ENCODE peak calls at places on chromosomes 2 and 18, in nine cellular contexts. G is spleen; Z is K562; R is activated naive CD8-positive, alpha-beta T cell treated with anti-CD3 and anti-CD28 coated beads, Interleukin-2, amount 50 U/mL, for 24 hours; O is Panc1; C is nephron progenitor cell; M is epithelial cell of esophagus; X is ureter; E is NAMALWA. I is an unnamed sample.

GRCh38 chr18:40473221-40473620 is 1481.8 kb upstream of the PIK3C3 start:
- DNase-seq in G (no peak), Z (no peak), R (no peak), O (no peak), C (no peak), M (no peak), X (no peak), E (no peak), I (no peak)

GRCh38 chr2:177295479-177295878 is 31.0 kb upstream of the NFE2L2 start:
- DNase-seq in G (no peak), Z (no peak), R (no peak), O (no peak), C (no peak), M (no peak), X (no peak), E (no peak), I (no peak)

GRCh38 chr2:109474319-109474825 is 139.4 kb downstream of the SEPTIN10 start:
- DNase-seq in G (peak; percentile 58), Z (no peak), R (no peak), O (no peak), C (no peak), M (no peak), X (no peak), E (no peak), I (no peak)

GRCh38 chr2:181077128-181077709 is 96.8 kb downstream of the UBE2E3 start:
- DNase-seq in G (no peak), Z (peak; percentile 37), R (no peak), O (peak; percentile 22), C (peak; percentile 4), M (peak; percentile 62), X (no peak), E (peak; percentile 86), I (peak; percentile 74)

GRCh38 chr2:20434588-20435294 is 12.1 kb upstream of the RHOB start:
- DNase-seq in G (no peak), Z (no peak), R (no peak), O (no peak), C (no peak), M (peak; percentile 23), X (no peak), E (no peak), I (no peak)

GRCh38 chr2:180890781-180891180 is 89.6 kb upstream of the UBE2E3 start:
- DNase-seq in G (no peak), Z (no peak), R (no peak), O (no peak), C (no peak), M (no peak), X (no peak), E (no peak), I (peak; percentile 13)

GRCh38 chr2:234788841-234789240 is 163.0 kb upstream of the SH3BP4 start:
- DNase-seq in G (no peak), Z (no peak), R (no peak), O (no peak), C (no peak), M (no peak), X (no peak), E (no peak), I (no peak)

GRCh38 chr18:79900610-79901570 is 50.6 kb downstream of the SLC66A2 start:
- DNase-seq in G (peak; percentile 61), Z (no peak), R (no peak), O (no peak), C (no peak), M (no peak), X (no peak), E (no peak), I (no peak)

GRCh38 chr2:9388102-9388735 is 35.1 kb downstream of the ITGB1BP1 start:
- DNase-seq in G (peak; percentile 45), Z (no peak), R (no peak), O (no peak), C (no peak), M (no peak), X (no peak), E (no peak), I (no peak)

GRCh38 chr2:108492364-108492763 is 41.9 kb upstream of the LIMS1 start:
- DNase-seq in G (no peak), Z (no peak), R (no peak), O (no peak), C (no peak), M (peak; percentile 95), X (no peak), E (no peak), I (peak; percentile 37)

GRCh38 chr18:54805571-54806334 is 22.5 kb upstream of the RAB27B start:
- DNase-seq in G (no peak), Z (peak; percentile 5), R (no peak), O (no peak), C (no peak), M (peak; percentile 46), X (no peak), E (no peak), I (peak; percentile 81)

GRCh38 chr2:168192839-168193616 is 54.4 kb downstream of the STK39 start:
- DNase-seq in G (no peak), Z (no peak), R (peak; percentile 28), O (no peak), C (no peak), M (peak; percentile 23), X (peak; percentile 58), E (peak; percentile 42), I (peak; percentile 42)

GRCh38 chr18:28793911-28794310 is 617.0 kb upstream of the CDH2 start:
- DNase-seq in G (no peak), Z (no peak), R (no peak), O (no peak), C (no peak), M (peak; percentile 44), X (no peak), E (no peak), I (peak; percentile 26)

GRCh38 chr18:61702007-61702406 is 190.8 kb downstream of the RNF152 start:
- DNase-seq in G (no peak), Z (no peak), R (no peak), O (no peak), C (no peak), M (peak; percentile 73), X (no peak), E (no peak), I (peak; percentile 5)

GRCh38 chr2:85215074-85216050 is 82.2 kb downstream of the TCF7L1 start:
- DNase-seq in G (no peak), Z (no peak), R (no peak), O (no peak), C (peak; percentile 69), M (no peak), X (no peak), E (no peak), I (no peak)

GRCh38 chr18:13266208-13267100 is 47.9 kb downstream of the LDLRAD4 start:
- DNase-seq in G (peak; percentile 66), Z (no peak), R (peak; percentile 48), O (no peak), C (no peak), M (no peak), X (peak; percentile 43), E (no peak), I (no peak)

GRCh38 chr2:135186054-135186453 is 134.0 kb downstream of the RAB3GAP1 start:
- DNase-seq in G (no peak), Z (no peak), R (no peak), O (no peak), C (no peak), M (no peak), X (no peak), E (no peak), I (no peak)

GRCh38 chr2:233439191-233439590 is 84.9 kb downstream of the DGKD start:
- DNase-seq in G (peak; percentile 56), Z (no peak), R (no peak), O (no peak), C (no peak), M (no peak), X (no peak), E (no peak), I (peak; percentile 32)

GRCh38 chr18:13570856-13571495 is 155.4 kb downstream of the FAM210A start:
- DNase-seq in G (no peak), Z (no peak), R (peak; percentile 45), O (no peak), C (no peak), M (no peak), X (no peak), E (no peak), I (no peak)

GRCh38 chr2:197306691-197307030 is 3.9 kb downstream of the ANKRD44 start:
- DNase-seq in G (no peak), Z (no peak), R (no peak), O (no peak), C (no peak), M (peak; percentile 45), X (no peak), E (peak; percentile 63), I (peak; percentile 85)

GRCh38 chr2:190655113-190655512 is 6.2 kb downstream of the NAB1 start:
- DNase-seq in G (no peak), Z (no peak), R (no peak), O (no peak), C (no peak), M (no peak), X (no peak), E (no peak), I (no peak)

GRCh38 chr2:219398721-219399333 is 11.1 kb upstream of the DNPEP start:
- DNase-seq in G (no peak), Z (no peak), R (no peak), O (no peak), C (no peak), M (peak; percentile 10), X (no peak), E (no peak), I (peak; percentile 88)

GRCh38 chr18:39701839-39702238 is 2136.2 kb upstream of the CELF4 start:
- DNase-seq in G (no peak), Z (no peak), R (no peak), O (no peak), C (no peak), M (peak; percentile 62), X (no peak), E (no peak), I (peak; percentile 36)

GRCh38 chr2:120761164-120761861 is 25.6 kb downstream of the GLI2 start:
- DNase-seq in G (peak; percentile 64), Z (no peak), R (no peak), O (no peak), C (no peak), M (no peak), X (no peak), E (no peak), I (no peak)

GRCh38 chr2:12923907-12924610 is 207.3 kb downstream of the TRIB2 start:
- DNase-seq in G (no peak), Z (no peak), R (no peak), O (no peak), C (no peak), M (no peak), X (no peak), E (no peak), I (peak; percentile 70)

GRCh38 chr2:241309684-241310117 is 5.8 kb downstream of the HDLBP start:
- DNase-seq in G (peak; percentile 80), Z (no peak), R (peak; percentile 61), O (no peak), C (no peak), M (peak; percentile 66), X (no peak), E (peak; percentile 60), I (no peak)

GRCh38 chr2:85792783-85793441 is 39.1 kb downstream of the ATOH8 start:
- DNase-seq in G (peak; percentile 50), Z (no peak), R (no peak), O (no peak), C (no peak), M (peak; percentile 70), X (no peak), E (no peak), I (peak; percentile 78)

GRCh38 chr18:79546781-79547272 is 132.8 kb upstream of the CTDP1 start:
- DNase-seq in G (peak; percentile 70), Z (no peak), R (no peak), O (no peak), C (no peak), M (no peak), X (no peak), E (no peak), I (no peak)

GRCh38 chr2:188495990-188496431 is 204.3 kb downstream of the GULP1 start:
- DNase-seq in G (no peak), Z (no peak), R (no peak), O (no peak), C (no peak), M (peak; percentile 13), X (no peak), E (no peak), I (no peak)

GRCh38 chr2:75491129-75491753 is 69.5 kb downstream of the EVA1A start:
- DNase-seq in G (no peak), Z (no peak), R (no peak), O (no peak), C (no peak), M (no peak), X (no peak), E (no peak), I (no peak)

GRCh38 chr2:188114014-188114413 is 177.7 kb upstream of the GULP1 start:
- DNase-seq in G (no peak), Z (no peak), R (no peak), O (no peak), C (no peak), M (no peak), X (no peak), E (no peak), I (no peak)

I was measured in PC-3.